ENCODE peak calls at places on chromosomes 12 and 14, in four cellular contexts. M is HCT116, U is cardiac muscle cell, D is pancreas. R is an unnamed sample.

GRCh38 chr14:97456958-97457357 is 659.8 kb downstream of the VRK1 start:
- DNase-seq in M (no peak), U (no peak), D (no peak), R (no peak)

GRCh38 chr14:105157872-105158271 is 10.7 kb downstream of the JAG2 start:
- DNase-seq in M (no peak), U (no peak), D (no peak), R (no peak)

GRCh38 chr12:84508325-84508861 is 404.2 kb downstream of the SLC6A15 start:
- DNase-seq in M (peak; percentile 57), U (no peak), D (no peak), R (peak; percentile 5)

GRCh38 chr12:44875417-44875953 is 630 bp downstream of the NELL2 start:
- DNase-seq in M (no peak), U (peak; percentile 18), D (no peak), R (peak; percentile 8)

GRCh38 chr14:19873178-19873577 is 1.8 kb upstream of the OR4K2 start:
- DNase-seq in M (no peak), U (no peak), D (no peak), R (no peak)

GRCh38 chr12:104147346-104147745 is 9.3 kb upstream of the NFYB start:
- DNase-seq in M (no peak), U (no peak), D (no peak), R (no peak)

GRCh38 chr12:32671930-32672785 is 6.9 kb upstream of the DNM1L start:
- DNase-seq in M (peak; percentile 46), U (peak; percentile 55), D (peak; percentile 38), R (peak; percentile 24)

GRCh38 chr12:116975779-116976393 is 65.1 kb downstream of the FBXW8 start:
- DNase-seq in M (no peak), U (no peak), D (no peak), R (no peak)

GRCh38 chr14:23814858-23815257 is 138.7 kb upstream of the DHRS4 start:
- DNase-seq in M (no peak), U (no peak), D (no peak), R (no peak)

GRCh38 chr14:54000341-54000811 is 43.8 kb upstream of the BMP4 start:
- DNase-seq in M (no peak), U (no peak), D (no peak), R (no peak)

GRCh38 chr12:2372735-2373134 is 319.9 kb downstream of the CACNA1C start:
- DNase-seq in M (no peak), U (no peak), D (no peak), R (no peak)

GRCh38 chr14:96751505-96751904 is 45.7 kb upstream of the VRK1 start:
- DNase-seq in M (no peak), U (no peak), D (no peak), R (no peak)

GRCh38 chr12:59193476-59194050 is 273.3 kb upstream of the LRIG3 start:
- DNase-seq in M (no peak), U (no peak), D (no peak), R (peak; percentile 91)

GRCh38 chr14:36996133-36996856 is 176.1 kb downstream of the SLC25A21 start:
- DNase-seq in M (no peak), U (no peak), D (no peak), R (peak; percentile 13)

GRCh38 chr12:127883013-127883412 is 384.0 kb upstream of the TMEM132C start:
- DNase-seq in M (no peak), U (no peak), D (no peak), R (no peak)

GRCh38 chr12:120529641-120530314 is 820 bp upstream of the COQ5 start:
- DNase-seq in M (peak; percentile 41), U (peak; percentile 55), D (no peak), R (peak; percentile 61)

GRCh38 chr12:59548930-59549329 is 46.9 kb upstream of the SLC16A7 start:
- DNase-seq in M (no peak), U (no peak), D (no peak), R (no peak)

GRCh38 chr12:50246159-50246865 is 37.0 kb downstream of the LIMA1 start:
- DNase-seq in M (no peak), U (no peak), D (no peak), R (no peak)

GRCh38 chr12:104091136-104091535 is 26.8 kb downstream of the HCFC2 start:
- DNase-seq in M (no peak), U (peak; percentile 25), D (no peak), R (no peak)

GRCh38 chr14:36556811-36557433 is 25.5 kb downstream of the NKX2-8 start:
- DNase-seq in M (peak; percentile 19), U (peak; percentile 26), D (no peak), R (peak; percentile 46)

GRCh38 chr12:79690606-79691298 is at the start of gene PAWR:
- DNase-seq in M (peak; percentile 70), U (peak; percentile 94), D (peak; percentile 80), R (peak; percentile 84)

GRCh38 chr12:45629292-45629691 is 100.2 kb upstream of the ARID2 start:
- DNase-seq in M (no peak), U (no peak), D (no peak), R (no peak)

GRCh38 chr12:68970951-68971350 is 38.0 kb upstream of the CPM start:
- DNase-seq in M (no peak), U (no peak), D (no peak), R (no peak)

GRCh38 chr12:104929926-104930325 is 28.2 kb downstream of the SLC41A2 start:
- DNase-seq in M (no peak), U (no peak), D (no peak), R (no peak)

GRCh38 chr12:129696952-129697351 is 206.9 kb downstream of the TMEM132D start:
- DNase-seq in M (no peak), U (no peak), D (no peak), R (no peak)

GRCh38 chr12:122984612-122985358 is 4.3 kb downstream of the ARL6IP4 start:
- DNase-seq in M (no peak), U (no peak), D (no peak), R (peak; percentile 45)

GRCh38 chr12:56634242-56634836 is 4.2 kb upstream of the BAZ2A start:
- DNase-seq in M (peak; percentile 45), U (peak; percentile 82), D (peak; percentile 84), R (peak; percentile 89)

GRCh38 chr14:29846339-29847129 is 81.1 kb downstream of the PRKD1 start:
- DNase-seq in M (no peak), U (no peak), D (peak; percentile 41), R (no peak)

GRCh38 chr14:60786905-60787304 is 52.3 kb downstream of the MNAT1 start:
- DNase-seq in M (no peak), U (no peak), D (no peak), R (no peak)

DNA sequence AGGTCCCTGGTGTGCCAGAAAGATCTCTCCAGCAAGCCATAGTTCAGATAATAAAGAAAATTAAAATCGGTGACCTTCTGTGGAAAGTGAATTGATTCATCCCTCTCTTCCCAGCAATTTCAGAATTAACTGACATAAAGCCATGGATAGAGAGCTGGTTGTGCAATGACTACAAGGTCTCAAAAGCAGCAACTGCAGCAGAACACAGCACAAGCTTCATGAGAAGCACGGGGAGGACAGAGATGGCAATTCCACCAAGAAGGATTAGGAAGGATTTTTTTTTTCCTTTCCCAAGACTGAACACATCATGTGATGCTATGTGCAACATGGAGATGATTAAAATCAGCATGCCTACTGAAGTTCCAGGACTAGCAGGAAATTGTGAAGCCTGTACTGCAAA is 154.9 kb upstream of the PLEKHG7 start:
- DNase-seq in M (no peak), U (no peak), D (no peak), R (no peak)
- H3K27ac ChIP-seq in M (no peak overlapping the region), U (no peak overlapping the region), D (no peak overlapping the region), R (no peak overlapping the region)

DNA sequence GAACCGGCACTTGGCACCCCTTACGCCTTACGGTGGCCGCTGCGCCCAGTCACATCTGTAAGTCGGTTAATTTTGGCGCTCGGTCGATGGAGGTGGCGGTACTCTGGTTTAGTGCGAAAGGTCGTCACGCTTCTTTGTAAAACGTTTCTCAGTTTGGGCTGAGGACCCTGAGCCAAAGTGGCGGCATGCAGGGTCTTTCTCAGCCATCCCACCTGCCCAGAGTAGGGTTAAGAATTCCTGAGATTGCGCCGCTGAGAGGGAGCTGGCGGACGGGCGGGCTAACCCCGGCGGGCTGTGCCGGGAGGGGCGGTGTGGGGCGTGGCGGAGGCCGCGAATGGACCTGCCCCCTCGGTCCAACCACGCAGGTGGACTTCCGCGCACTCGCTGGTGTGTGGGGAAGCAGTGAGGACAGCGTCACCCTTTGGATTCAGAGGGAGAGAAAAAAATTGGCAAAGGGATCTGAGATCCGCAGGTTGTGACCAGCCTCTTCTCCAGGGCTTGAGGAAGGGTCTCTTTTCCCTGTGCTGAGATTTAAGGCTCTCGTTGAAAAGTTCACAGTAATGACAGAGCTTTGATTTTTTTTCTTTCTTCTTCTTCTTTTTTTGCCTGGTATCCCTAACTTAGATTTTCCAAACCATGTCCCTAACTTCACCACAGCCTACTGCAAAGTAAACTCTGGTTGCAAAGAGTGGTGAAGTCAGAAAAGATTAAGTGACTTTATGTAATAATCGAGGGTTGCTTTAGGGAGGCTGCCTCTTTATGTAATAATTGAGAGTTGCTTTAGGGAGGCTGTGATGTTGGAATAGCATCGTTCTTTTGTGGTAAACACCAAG is 602 bp upstream of the FBXO33 start:
- DNase-seq in M (peak; percentile 89), U (peak; percentile 94), D (peak; percentile 96), R (peak; percentile 95)
- TF ChIP-seq CTCF in M (no peak), U (no peak), D (peak; percentile 8), R (peak; percentile 4)

DNA sequence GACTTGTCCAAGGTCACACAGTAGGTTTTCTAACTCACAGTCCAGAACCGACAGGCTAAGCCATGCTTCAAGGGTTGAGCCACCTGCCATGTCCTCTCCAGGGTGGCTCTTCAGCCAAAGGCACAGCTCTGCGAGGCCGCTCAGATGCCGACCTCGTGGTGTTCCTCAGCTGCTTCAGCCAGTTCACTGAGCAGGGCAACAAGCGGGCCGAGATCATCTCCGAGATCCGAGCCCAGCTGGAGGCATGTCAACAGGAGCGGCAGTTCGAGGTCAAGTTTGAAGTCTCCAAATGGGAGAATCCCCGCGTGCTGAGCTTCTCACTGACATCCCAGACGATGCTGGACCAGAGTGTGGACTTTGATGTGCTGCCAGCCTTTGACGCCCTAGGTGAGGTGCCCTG is 12.7 kb upstream of the OAS2 start:
- DNase-seq in M (no peak), U (no peak), D (no peak), R (no peak)
- H3K36me3 ChIP-seq in M (peaks cover 7% of the 10 kb centered on the region), U (no peaks in the 10 kb centered on the region), D (no peaks in the 10 kb centered on the region), R (peaks cover 6% of the 10 kb centered on the region)

DNA sequence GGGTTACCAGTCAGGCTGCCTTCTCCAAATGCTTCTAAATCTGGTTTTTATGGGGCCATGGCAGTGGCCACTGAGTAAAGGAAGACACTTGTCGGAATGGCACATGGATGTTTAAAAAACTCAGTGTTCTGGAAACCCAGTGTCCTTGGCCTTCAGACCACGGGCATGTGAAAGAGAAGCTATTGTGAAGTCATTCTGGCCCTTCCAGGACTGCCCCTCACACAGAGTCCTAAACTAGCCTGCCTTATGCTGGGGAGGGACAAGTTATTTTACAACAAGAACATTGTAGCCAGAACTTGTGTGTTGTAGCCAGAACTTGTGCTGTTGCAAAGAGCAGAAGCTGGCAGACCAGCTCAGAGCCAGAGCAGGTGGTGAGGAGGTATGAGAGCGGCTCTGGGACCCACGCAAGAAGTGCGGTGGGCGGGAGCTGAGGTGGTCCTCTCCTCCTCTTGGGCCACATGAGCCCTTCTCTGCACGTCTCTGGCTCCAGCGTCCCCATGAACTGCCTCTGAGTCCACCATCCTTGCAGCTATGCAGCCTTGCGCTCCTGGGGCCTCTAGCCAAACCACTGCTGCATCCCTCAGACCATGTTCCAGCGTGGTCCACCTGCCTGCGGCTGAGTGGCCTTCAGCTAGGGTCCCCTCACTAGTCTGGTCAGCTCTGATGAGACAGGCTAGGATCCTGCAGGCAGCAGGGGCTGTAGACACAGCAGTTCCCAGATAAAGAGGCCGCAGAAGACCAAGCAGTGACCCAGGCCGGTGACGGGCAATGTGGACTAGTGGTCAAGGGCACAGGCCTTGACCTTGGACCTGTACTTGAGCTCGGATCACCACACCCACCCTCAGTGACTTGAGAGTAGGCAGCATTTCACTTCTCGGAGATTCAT is 32.5 kb downstream of the MMAB start:
- DNase-seq in M (no peak), U (no peak), D (no peak), R (no peak)
- H3K27ac ChIP-seq in M (no peak overlapping the region), U (peak overlapping the region; percentile 11), D (no peak overlapping the region), R (no peak overlapping the region)

R was measured in thyroid gland.